ENCODE peak calls at places on chromosomes 7 and 10, in nine cellular contexts. D is CD8-positive, alpha-beta T cell; V is CD4-positive, alpha-beta memory T cell; X is CD8-positive, alpha-beta memory T cell; T is fibroblast of lung; Z is cardiac fibroblast; K is foreskin fibroblast; Y is GM23248; N is NT2/D1. U is an unnamed sample.

GRCh38 chr10:130889780-130890179 is 421.7 kb downstream of the TCERG1L start:
- DNase-seq in V (no peak), T (no peak), N (no peak), K (no peak), D (no peak), Y (no peak), Z (no peak), X (no peak), U (no peak)

GRCh38 chr7:20229652-20230500 is 12.7 kb upstream of the MACC1 start:
- DNase-seq in V (no peak), D (no peak), Z (peak), Y (peak), X (no peak), K (peak), N (no peak), T (peak), U (peak)

GRCh38 chr7:55552320-55553086 is 19.8 kb downstream of the VOPP1 start:
- DNase-seq in T (peak), N (no peak), Z (peak), Y (peak), D (no peak), V (no peak), K (peak), X (no peak), U (no peak)

GRCh38 chr10:3972460-3973366 is 187.7 kb upstream of the KLF6 start:
- DNase-seq in K (peak), N (no peak), T (no peak), Y (peak), Z (no peak), D (peak), X (peak), V (peak), U (no peak)

GRCh38 chr10:21507066-21507669 is 18.3 kb downstream of the SKIDA1 start:
- DNase-seq in K (no peak), X (no peak), D (no peak), Z (no peak), N (no peak), V (no peak), Y (no peak), T (no peak), U (no peak)

GRCh38 chr7:91085175-91085574 is 179.1 kb upstream of the FZD1 start:
- DNase-seq in X (peak), T (no peak), Z (no peak), N (no peak), D (no peak), Y (no peak), V (no peak), K (no peak), U (no peak)

GRCh38 chr7:69457912-69458491 is 140.3 kb upstream of the AUTS2 start:
- DNase-seq in N (peak), X (no peak), Z (no peak), K (no peak), D (no peak), T (peak), V (no peak), Y (peak), U (no peak)

GRCh38 chr10:68561804-68562649 is 1.9 kb downstream of the TET1 start:
- DNase-seq in Y (peak), T (peak), Z (peak), X (no peak), N (no peak), V (no peak), K (peak), D (no peak), U (no peak)

GRCh38 chr10:126935263-126935946 is 30.2 kb downstream of the DOCK1 start:
- DNase-seq in T (peak), Z (peak), Y (peak), D (no peak), K (peak), N (no peak), X (no peak), V (no peak), U (no peak)

GRCh38 chr10:58217612-58218011 is 50.1 kb downstream of the IPMK start:
- DNase-seq in N (no peak), D (no peak), K (no peak), T (peak), Z (peak), X (no peak), V (no peak), Y (peak), U (no peak)

GRCh38 chr7:141239661-141240060 is 165.8 kb downstream of the TMEM178B start:
- DNase-seq in X (no peak), N (no peak), Y (no peak), T (no peak), V (no peak), K (no peak), D (no peak), Z (no peak), U (no peak)

GRCh38 chr10:44804661-44805060 is 106.5 kb upstream of the TMEM72 start:
- DNase-seq in K (peak), Y (peak), V (no peak), X (no peak), T (peak), Z (no peak), N (no peak), D (no peak), U (no peak)

GRCh38 chr7:113083132-113083833 is 3.3 kb downstream of the GPR85 start:
- DNase-seq in Y (no peak), K (no peak), Z (no peak), N (no peak), T (no peak), D (no peak), V (no peak), X (no peak), U (no peak)

GRCh38 chr10:72487116-72487515 is 132.4 kb upstream of the DNAJB12 start:
- DNase-seq in N (no peak), V (no peak), K (no peak), Y (no peak), X (no peak), Z (no peak), T (peak), D (no peak), U (no peak)

GRCh38 chr10:809671-810350 is 120.3 kb upstream of the DIP2C start:
- DNase-seq in T (no peak), X (no peak), Y (no peak), D (no peak), Z (no peak), V (no peak), K (no peak), N (no peak), U (no peak)

GRCh38 chr7:71419546-71420337 is 287.8 kb downstream of the GALNT17 start:
- DNase-seq in Z (no peak), K (no peak), Y (no peak), V (no peak), D (no peak), X (no peak), N (no peak), T (no peak), U (no peak)

GRCh38 chr10:70956029-70956759 is 67.8 kb upstream of the PCBD1 start:
- DNase-seq in V (no peak), T (no peak), D (no peak), K (no peak), X (no peak), Z (no peak), Y (no peak), N (no peak), U (no peak)

DNA sequence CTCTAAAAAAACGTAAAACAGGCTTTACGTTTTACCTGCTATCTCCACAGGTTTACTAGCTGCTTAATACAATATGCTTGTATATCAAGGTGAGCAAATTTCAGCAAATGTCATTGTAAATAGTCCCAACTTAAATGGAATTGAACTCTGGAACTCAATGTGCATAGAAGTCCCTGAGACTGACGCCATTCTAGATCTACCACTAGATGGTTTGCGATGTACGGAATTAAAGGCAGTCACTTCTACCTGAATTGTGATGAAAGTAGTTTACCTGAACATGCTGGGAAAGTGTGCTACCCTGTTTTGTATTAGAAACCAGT is 837 bp upstream of the SNX13 start:
- DNase-seq in Y (peak), K (peak), V (peak), Z (peak), X (peak), N (no peak), D (no peak), T (peak), U (no peak)
- H3K4me3 ChIP-seq in Y (peak), K (peak), V (peak), Z (peak), X (peak), N (peak), D (peak), T (peak), U (peak)

GRCh38 chr7:84190016-84190705 is 4.4 kb downstream of the SEMA3A start:
- DNase-seq in X (no peak), V (no peak), T (peak), Y (peak), N (no peak), K (peak), D (no peak), Z (no peak), U (peak)
- H3K4me3 ChIP-seq in X (no peak), V (no peak), T (peak), Y (no peak), N (no peak), K (peak), D (no peak), Z (no peak), U (no peak)

GRCh38 chr7:28885771-28886170 is 72.4 kb downstream of the TRIL start:
- DNase-seq in X (no peak), Z (no peak), V (no peak), Y (no peak), K (no peak), N (no peak), D (no peak), T (no peak), U (no peak)

GRCh38 chr7:28891192-28891872 is 66.8 kb downstream of the TRIL start:
- DNase-seq in D (no peak), Y (no peak), N (no peak), T (no peak), V (no peak), X (no peak), Z (no peak), K (no peak), U (no peak)

GRCh38 chr7:28893888-28894287 is 64.2 kb downstream of the TRIL start:
- DNase-seq in X (no peak), K (no peak), V (no peak), T (no peak), Z (no peak), D (no peak), Y (no peak), N (no peak), U (no peak)

GRCh38 chr7:28890137-28890536 is 68.0 kb downstream of the TRIL start:
- DNase-seq in D (no peak), K (no peak), Z (no peak), X (no peak), Y (no peak), V (no peak), N (peak), T (no peak), U (no peak)

GRCh38 chr7:28889290-28889689 is 68.8 kb downstream of the TRIL start:
- DNase-seq in K (no peak), Y (no peak), X (no peak), T (no peak), V (no peak), N (no peak), D (no peak), Z (no peak), U (no peak)
- H3K4me3 ChIP-seq in K (no peak), Y (no peak), X (no peak), T (no peak), V (no peak), N (no peak), D (no peak), Z (no peak), U (no peak)

GRCh38 chr7:2521952-2522591 is 2.5 kb downstream of the LFNG start:
- DNase-seq in V (peak), K (peak), D (peak), Y (peak), T (peak), N (no peak), Z (peak), X (peak), U (no peak)

GRCh38 chr7:2522780-2523433 is 3.3 kb downstream of the LFNG start:
- DNase-seq in N (peak), Z (peak), D (no peak), K (peak), V (no peak), X (no peak), Y (peak), T (peak), U (no peak)

GRCh38 chr7:2520131-2520807 is 695 bp downstream of the LFNG start:
- DNase-seq in Y (peak), K (peak), N (no peak), D (no peak), T (no peak), X (no peak), V (no peak), Z (no peak), U (no peak)

GRCh38 chr7:2520808-2521146 is 1.2 kb downstream of the LFNG start:
- DNase-seq in X (no peak), Z (peak), V (no peak), D (no peak), T (no peak), Y (peak), N (no peak), K (peak), U (no peak)

GRCh38 chr7:2521341-2521745 is 1.8 kb downstream of the LFNG start:
- DNase-seq in V (no peak), Y (no peak), T (no peak), K (peak), N (no peak), D (no peak), X (no peak), Z (no peak), U (no peak)
- H3K4me3 ChIP-seq in V (peak), Y (peak), T (no peak), K (peak), N (peak), D (peak), X (peak), Z (peak), U (peak)

GRCh38 chr10:14604181-14605142 is 170.2 kb downstream of the FAM107B start:
- DNase-seq in Y (peak), X (peak), Z (peak), N (no peak), V (peak), T (peak), K (peak), D (peak), U (no peak)
- H3K4me3 ChIP-seq in Y (peak), X (peak), Z (peak), N (peak), V (peak), T (peak), K (peak), D (peak), U (peak)

DNA sequence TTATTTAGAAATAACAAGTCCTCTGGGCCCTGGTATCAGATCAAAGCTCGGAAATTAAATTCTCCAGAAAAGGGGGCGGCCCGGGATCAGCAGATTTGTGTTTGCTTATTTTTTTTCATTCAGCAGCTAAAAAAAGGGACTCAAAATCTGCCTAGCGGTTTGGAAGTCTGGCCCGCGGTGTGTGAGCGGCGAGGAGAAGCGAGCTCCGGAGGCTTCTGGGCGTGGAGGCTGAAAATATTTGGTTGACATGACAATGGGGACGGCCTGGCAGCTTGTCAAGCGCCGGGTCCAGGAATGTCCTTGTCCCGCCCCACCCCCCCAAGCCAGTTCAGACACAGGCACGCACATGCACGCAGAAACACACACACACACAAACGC is 43.4 kb downstream of the FOXL3 start:
- DNase-seq in T (peak), N (peak), V (no peak), Z (peak), X (no peak), K (peak), D (no peak), Y (peak), U (no peak)
- H3K4me3 ChIP-seq in T (no peak), N (peak), V (no peak), Z (no peak), X (no peak), K (no peak), D (no peak), Y (no peak), U (no peak)

U was measured in AG09309.